ENCODE peak calls at places on chromosomes 13 and 19, in six cellular contexts. Y, K, O, S, R and L are unnamed samples.

GRCh38 chr19:3266792-3267469 is 42.5 kb downstream of the CELF5 start:
- DNase-seq in Y (no peak), K (no peak), O (no peak), S (no peak), R (no peak), L (no peak)

GRCh38 chr13:38415233-38415632 is 65.6 kb downstream of the UFM1 start:
- DNase-seq in Y (no peak), K (no peak), O (no peak), S (no peak), R (no peak), L (peak; percentile 0)

GRCh38 chr13:95254341-95254740 is 46.9 kb downstream of the ABCC4 start:
- DNase-seq in Y (no peak), K (no peak), O (no peak), S (no peak), R (no peak), L (no peak)

GRCh38 chr13:86892330-86892729 is 778.8 kb upstream of the SLITRK5 start:
- DNase-seq in Y (no peak), K (no peak), O (no peak), S (no peak), R (no peak), L (no peak)

GRCh38 chr19:14475251-14476073 is at the start of gene PTGER1:
- DNase-seq in Y (peak; percentile 58), K (no peak), O (no peak), S (peak; percentile 60), R (peak; percentile 82), L (no peak)

GRCh38 chr13:98784666-98785065 is 32.2 kb upstream of the SLC15A1 start:
- DNase-seq in Y (no peak), K (no peak), O (no peak), S (no peak), R (no peak), L (no peak)

GRCh38 chr19:1366899-1367870 is 16.5 kb upstream of the NDUFS7 start:
- DNase-seq in Y (no peak), K (no peak), O (no peak), S (no peak), R (no peak), L (no peak)

GRCh38 chr19:13835791-13836723 is 40.8 kb downstream of the ZSWIM4 start:
- DNase-seq in Y (no peak), K (peak; percentile 75), O (peak; percentile 55), S (no peak), R (peak; percentile 47), L (peak; percentile 25)

GRCh38 chr19:45798995-45799517 is 6.4 kb upstream of the DMWD start:
- DNase-seq in Y (peak; percentile 79), K (no peak), O (peak; percentile 64), S (no peak), R (peak; percentile 89), L (peak; percentile 53)

GRCh38 chr13:97112451-97113152 is 109.5 kb upstream of the MBNL2 start:
- DNase-seq in Y (no peak), K (no peak), O (no peak), S (no peak), R (no peak), L (no peak)

GRCh38 chr19:6198896-6199239 is 63.4 kb downstream of the ACSBG2 start:
- DNase-seq in Y (no peak), K (no peak), O (no peak), S (no peak), R (no peak), L (no peak)

GRCh38 chr19:18308948-18309325 is 13.9 kb downstream of the LSM4 start:
- DNase-seq in Y (no peak), K (no peak), O (no peak), S (no peak), R (no peak), L (no peak)

GRCh38 chr19:43667524-43668405 is 2.2 kb downstream of the PLAUR start:
- DNase-seq in Y (no peak), K (peak; percentile 52), O (peak; percentile 17), S (no peak), R (no peak), L (no peak)

GRCh38 chr19:29831041-29831548 is 19.3 kb downstream of the CCNE1 start:
- DNase-seq in Y (no peak), K (no peak), O (no peak), S (peak; percentile 81), R (peak; percentile 57), L (peak; percentile 95)

GRCh38 chr13:40120781-40121180 is 465.3 kb downstream of the COG6 start:
- DNase-seq in Y (peak; percentile 33), K (no peak), O (no peak), S (no peak), R (no peak), L (no peak)

GRCh38 chr13:110640591-110641029 is 25.3 kb downstream of the NAXD start:
- DNase-seq in Y (peak; percentile 62), K (no peak), O (peak; percentile 60), S (no peak), R (peak; percentile 48), L (no peak)

GRCh38 chr19:49554701-49555181 is 25.6 kb downstream of the NOSIP start:
- DNase-seq in Y (no peak), K (no peak), O (peak; percentile 38), S (peak; percentile 59), R (no peak), L (peak; percentile 77)

GRCh38 chr19:46210634-46211033 is 18.9 kb upstream of the IGFL1 start:
- DNase-seq in Y (no peak), K (no peak), O (no peak), S (no peak), R (no peak), L (no peak)

GRCh38 chr19:3171894-3172679 is 6.5 kb upstream of the S1PR4 start:
- DNase-seq in Y (no peak), K (no peak), O (no peak), S (no peak), R (peak; percentile 33), L (no peak)

GRCh38 chr13:113811081-113811928 is 52.3 kb downstream of the TMEM255B start:
- DNase-seq in Y (no peak), K (no peak), O (no peak), S (no peak), R (no peak), L (no peak)

GRCh38 chr13:60335531-60335930 is 61.5 kb upstream of the TDRD3 start:
- DNase-seq in Y (peak; percentile 34), K (no peak), O (no peak), S (no peak), R (no peak), L (no peak)

GRCh38 chr19:4229179-4229931 is at the start of gene EBI3:
- DNase-seq in Y (peak; percentile 38), K (no peak), O (no peak), S (no peak), R (peak; percentile 76), L (no peak)

GRCh38 chr19:1172353-1173159 is 1.5 kb downstream of the SBNO2 start:
- DNase-seq in Y (peak; percentile 54), K (no peak), O (peak; percentile 46), S (no peak), R (no peak), L (no peak)

GRCh38 chr19:54462072-54462712 is 1.4 kb downstream of the LENG9 start:
- DNase-seq in Y (no peak), K (no peak), O (no peak), S (no peak), R (no peak), L (no peak)

GRCh38 chr13:80442613-80443012 is 101.7 kb upstream of the SPRY2 start:
- DNase-seq in Y (no peak), K (no peak), O (no peak), S (no peak), R (no peak), L (no peak)

DNA sequence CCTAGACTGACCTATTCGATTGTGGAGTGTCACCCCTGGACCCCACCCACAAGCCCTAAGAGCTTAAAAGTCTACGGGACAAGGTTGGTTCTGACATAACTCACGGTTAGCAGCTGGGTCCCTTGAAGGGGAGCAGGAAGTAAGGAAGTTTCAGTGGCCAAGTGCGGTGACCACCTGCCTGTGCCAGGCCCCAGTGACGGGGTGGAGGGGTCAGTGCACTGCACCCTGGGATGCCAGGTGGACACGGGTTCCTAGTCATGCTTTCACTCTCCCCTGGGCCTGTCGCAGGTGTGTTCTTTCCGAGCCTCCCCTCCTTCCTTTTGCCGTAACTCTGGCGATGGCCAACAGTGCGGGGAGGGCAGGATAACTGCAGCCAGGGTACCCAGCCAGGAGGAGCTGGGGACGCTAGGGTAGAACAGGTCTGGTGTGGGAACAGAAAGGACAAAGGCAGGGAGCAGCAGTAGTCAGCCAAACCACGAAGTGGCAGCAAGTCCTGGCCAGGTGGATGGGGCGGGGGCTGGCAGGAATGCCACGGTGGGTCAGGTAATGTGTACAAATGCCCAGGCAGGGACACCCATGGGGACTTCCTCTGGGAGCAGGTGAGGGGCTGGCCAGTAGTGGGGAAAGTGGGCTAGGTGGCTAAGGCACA is 58.3 kb downstream of the RGCC start:
- DNase-seq in Y (no peak), K (no peak), O (no peak), S (no peak), R (no peak), L (no peak)
- H3K4me1 ChIP-seq in Y (no peaks in the 10 kb centered on the region), K (no peaks in the 10 kb centered on the region), O (peaks cover 6% of the 10 kb centered on the region), S (no peaks in the 10 kb centered on the region), R (no peaks in the 10 kb centered on the region), L (no peaks in the 10 kb centered on the region)

GRCh38 chr13:101916758-101917474 is 464.4 kb downstream of the ITGBL1 start:
- DNase-seq in Y (no peak), K (no peak), O (no peak), S (no peak), R (peak; percentile 65), L (no peak)
- H3K4me3 ChIP-seq in Y (no peak overlapping the region), K (peak overlapping the region; percentile 14), O (peak overlapping the region; percentile 41), S (no peak overlapping the region), R (peak overlapping the region; percentile 68), L (no peak overlapping the region)

GRCh38 chr19:48378194-48378570 is 13.2 kb downstream of the KDELR1 start:
- DNase-seq in Y (no peak), K (no peak), O (no peak), S (no peak), R (no peak), L (no peak)

GRCh38 chr19:48373567-48373966 is 9.4 kb downstream of the SYNGR4 start:
- DNase-seq in Y (no peak), K (no peak), O (no peak), S (no peak), R (no peak), L (no peak)

GRCh38 chr19:48381178-48381950 is 10.0 kb downstream of the KDELR1 start:
- DNase-seq in Y (no peak), K (no peak), O (no peak), S (no peak), R (no peak), L (no peak)

DNA sequence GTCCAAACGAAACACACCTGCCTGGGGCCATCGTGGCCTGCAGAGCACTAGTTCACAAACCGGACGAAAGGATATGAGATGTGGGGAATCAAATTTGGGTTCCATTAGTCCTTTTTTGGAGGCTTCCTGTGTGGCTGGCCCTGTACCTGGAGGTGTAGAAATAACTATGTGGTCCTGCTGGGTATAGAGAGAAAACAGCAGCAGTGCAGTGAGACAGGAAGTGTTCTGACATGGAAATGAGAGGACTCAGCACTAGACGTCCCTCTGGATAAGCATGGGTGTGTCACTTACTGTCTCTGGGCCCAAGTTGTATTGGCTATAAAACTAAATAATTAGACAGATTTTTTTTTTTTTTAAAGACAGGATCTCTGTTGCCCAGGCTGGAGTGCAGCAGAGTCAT is 12.3 kb downstream of the KDELR1 start:
- DNase-seq in Y (no peak), K (no peak), O (no peak), S (no peak), R (no peak), L (no peak)
- H3K27ac ChIP-seq in Y (no peak overlapping the region), K (no peak overlapping the region), O (no peak overlapping the region), S (no peak overlapping the region), R (no peak overlapping the region), L (no peak overlapping the region)

DNA sequence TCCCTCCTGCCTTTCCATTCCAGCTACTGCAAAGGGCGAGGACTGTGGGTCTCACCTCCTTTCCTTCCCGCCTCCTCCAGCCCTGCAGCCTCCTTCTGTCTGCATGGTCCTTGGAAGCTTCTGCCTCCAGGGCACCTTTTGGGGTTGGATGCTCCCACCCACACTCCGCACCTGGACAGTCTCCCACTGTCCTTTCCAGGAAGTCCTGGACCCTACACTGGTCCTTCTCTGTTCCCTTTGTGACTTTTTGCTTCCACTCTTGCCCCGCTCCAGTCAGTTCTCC is 130.8 kb downstream of the USP12 start:
- DNase-seq in Y (no peak), K (no peak), O (no peak), S (no peak), R (no peak), L (no peak)
- H3K4me1 ChIP-seq in Y (peaks cover 15% of the 10 kb centered on the region), K (no peaks in the 10 kb centered on the region), O (peaks cover 15% of the 10 kb centered on the region), S (no peaks in the 10 kb centered on the region), R (no peaks in the 10 kb centered on the region), L (peaks cover 7% of the 10 kb centered on the region)